ENCODE peak calls at places on chromosomes 2 and 18, in seven cellular contexts. One of them, this sample, is unnamed.

GRCh38 chr2:28335666-28336065 is 57.0 kb upstream of the FOSL2 start:
- DNase-seq in fibroblast of pulmonary artery: no peak
- DNase-seq in GOT3: no peak
- DNase-seq in lower leg skin: peak
- DNase-seq in H7: no peak
- DNase-seq in left ventricle myocardium inferior: no peak
- DNase-seq in psoas muscle: peak
- DNase-seq in this sample: no peak

GRCh38 chr2:201924453-201924852 is 109.2 kb upstream of the FZD7 start:
- DNase-seq in left ventricle myocardium inferior: no peak
- DNase-seq in lower leg skin: no peak
- DNase-seq in H7: no peak
- DNase-seq in psoas muscle: no peak
- DNase-seq in GOT3: no peak
- DNase-seq in fibroblast of pulmonary artery: no peak
- DNase-seq in this sample: no peak

GRCh38 chr2:39664478-39664877 is 1.2 kb upstream of the TMEM178A start:
- DNase-seq in psoas muscle: no peak
- DNase-seq in GOT3: no peak
- DNase-seq in fibroblast of pulmonary artery: no peak
- DNase-seq in lower leg skin: no peak
- DNase-seq in H7: no peak
- DNase-seq in left ventricle myocardium inferior: no peak
- DNase-seq in this sample: no peak

GRCh38 chr2:68832161-68832869 is 38.9 kb downstream of the BMP10 start:
- DNase-seq in GOT3: no peak
- DNase-seq in left ventricle myocardium inferior: peak
- DNase-seq in psoas muscle: peak
- DNase-seq in lower leg skin: peak
- DNase-seq in fibroblast of pulmonary artery: peak
- DNase-seq in H7: no peak
- DNase-seq in this sample: no peak

GRCh38 chr18:26617151-26617554 is 68.8 kb upstream of the KCTD1 start:
- DNase-seq in left ventricle myocardium inferior: no peak
- DNase-seq in psoas muscle: no peak
- DNase-seq in H7: no peak
- DNase-seq in lower leg skin: no peak
- DNase-seq in fibroblast of pulmonary artery: peak
- DNase-seq in GOT3: no peak
- DNase-seq in this sample: no peak

GRCh38 chr18:73927494-73927893 is 220.1 kb downstream of the FBXO15 start:
- DNase-seq in lower leg skin: no peak
- DNase-seq in left ventricle myocardium inferior: no peak
- DNase-seq in GOT3: no peak
- DNase-seq in psoas muscle: no peak
- DNase-seq in fibroblast of pulmonary artery: no peak
- DNase-seq in H7: no peak
- DNase-seq in this sample: no peak

GRCh38 chr2:62577994-62578836 is 72.2 kb upstream of the TMEM17 start:
- DNase-seq in GOT3: no peak
- DNase-seq in psoas muscle: no peak
- DNase-seq in fibroblast of pulmonary artery: peak
- DNase-seq in left ventricle myocardium inferior: no peak
- DNase-seq in H7: no peak
- DNase-seq in lower leg skin: no peak
- DNase-seq in this sample: no peak

GRCh38 chr2:148933456-148933855 is 58.4 kb downstream of the KIF5C start:
- DNase-seq in fibroblast of pulmonary artery: no peak
- DNase-seq in lower leg skin: no peak
- DNase-seq in psoas muscle: no peak
- DNase-seq in H7: no peak
- DNase-seq in GOT3: no peak
- DNase-seq in left ventricle myocardium inferior: no peak
- DNase-seq in this sample: no peak

GRCh38 chr2:22281033-22281432 is 1103.9 kb upstream of the KLHL29 start:
- DNase-seq in H7: no peak
- DNase-seq in lower leg skin: no peak
- DNase-seq in GOT3: no peak
- DNase-seq in fibroblast of pulmonary artery: peak
- DNase-seq in left ventricle myocardium inferior: no peak
- DNase-seq in psoas muscle: no peak
- DNase-seq in this sample: no peak

GRCh38 chr2:165839610-165840009 is 45.6 kb upstream of the GALNT3 start:
- DNase-seq in fibroblast of pulmonary artery: no peak
- DNase-seq in lower leg skin: no peak
- DNase-seq in GOT3: no peak
- DNase-seq in left ventricle myocardium inferior: no peak
- DNase-seq in H7: no peak
- DNase-seq in psoas muscle: no peak
- DNase-seq in this sample: no peak

GRCh38 chr18:58449366-58449935 is 179.4 kb downstream of the ALPK2 start:
- DNase-seq in lower leg skin: no peak
- DNase-seq in GOT3: no peak
- DNase-seq in fibroblast of pulmonary artery: no peak
- DNase-seq in psoas muscle: no peak
- DNase-seq in H7: no peak
- DNase-seq in left ventricle myocardium inferior: no peak
- DNase-seq in this sample: no peak

GRCh38 chr2:241094172-241094571 is 7.9 kb downstream of the MTERF4 start:
- DNase-seq in psoas muscle: no peak
- DNase-seq in GOT3: no peak
- DNase-seq in left ventricle myocardium inferior: no peak
- DNase-seq in fibroblast of pulmonary artery: no peak
- DNase-seq in H7: peak
- DNase-seq in lower leg skin: peak
- DNase-seq in this sample: no peak

GRCh38 chr2:128289439-128289838 is 29.2 kb downstream of the HS6ST1 start:
- DNase-seq in GOT3: no peak
- DNase-seq in lower leg skin: no peak
- DNase-seq in psoas muscle: peak
- DNase-seq in fibroblast of pulmonary artery: no peak
- DNase-seq in left ventricle myocardium inferior: peak
- DNase-seq in H7: peak
- DNase-seq in this sample: no peak

GRCh38 chr2:124025896-124026295 is 809 bp downstream of the CNTNAP5 start:
- DNase-seq in left ventricle myocardium inferior: no peak
- DNase-seq in fibroblast of pulmonary artery: no peak
- DNase-seq in GOT3: no peak
- DNase-seq in lower leg skin: no peak
- DNase-seq in psoas muscle: no peak
- DNase-seq in H7: peak
- DNase-seq in this sample: peak

GRCh38 chr2:175676813-175677212 is 325.3 kb downstream of the LNPK start:
- DNase-seq in left ventricle myocardium inferior: no peak
- DNase-seq in fibroblast of pulmonary artery: no peak
- DNase-seq in psoas muscle: no peak
- DNase-seq in GOT3: no peak
- DNase-seq in lower leg skin: no peak
- DNase-seq in H7: peak
- DNase-seq in this sample: no peak

GRCh38 chr2:86068098-86069047 is 37.3 kb downstream of the POLR1A start:
- DNase-seq in left ventricle myocardium inferior: no peak
- DNase-seq in lower leg skin: peak
- DNase-seq in GOT3: no peak
- DNase-seq in fibroblast of pulmonary artery: no peak
- DNase-seq in psoas muscle: peak
- DNase-seq in H7: no peak
- DNase-seq in this sample: no peak

GRCh38 chr2:78644849-78645248 is 380.7 kb upstream of the REG3G start:
- DNase-seq in H7: no peak
- DNase-seq in lower leg skin: no peak
- DNase-seq in fibroblast of pulmonary artery: no peak
- DNase-seq in psoas muscle: no peak
- DNase-seq in left ventricle myocardium inferior: no peak
- DNase-seq in GOT3: no peak
- DNase-seq in this sample: no peak

GRCh38 chr2:176285321-176285720 is 16.1 kb downstream of the MTX2 start:
- DNase-seq in lower leg skin: no peak
- DNase-seq in psoas muscle: no peak
- DNase-seq in fibroblast of pulmonary artery: no peak
- DNase-seq in H7: no peak
- DNase-seq in GOT3: no peak
- DNase-seq in left ventricle myocardium inferior: no peak
- DNase-seq in this sample: no peak

GRCh38 chr2:230868947-230869690 is 4.4 kb downstream of the ITM2C start:
- DNase-seq in lower leg skin: no peak
- DNase-seq in fibroblast of pulmonary artery: peak
- DNase-seq in psoas muscle: no peak
- DNase-seq in H7: peak
- DNase-seq in left ventricle myocardium inferior: no peak
- DNase-seq in GOT3: no peak
- DNase-seq in this sample: no peak

GRCh38 chr2:134245340-134245984 is 8.4 kb upstream of the MGAT5 start:
- DNase-seq in lower leg skin: peak
- DNase-seq in fibroblast of pulmonary artery: peak
- DNase-seq in psoas muscle: peak
- DNase-seq in H7: peak
- DNase-seq in left ventricle myocardium inferior: peak
- DNase-seq in GOT3: no peak
- DNase-seq in this sample: peak

This sample was measured in caudate nucleus.